ENCODE peak calls at places on chromosomes 13 and 19, in ten cellular contexts. A is lung; G is body of pancreas; F is GM23248; L is substantia nigra; N is CD8-positive, alpha-beta memory T cell; D is caudate nucleus; R is CD4-positive, CD25-positive, alpha-beta regulatory T cell; B is tibial nerve; U is CD4-positive, alpha-beta memory T cell. I is an unnamed sample.
A peak's percentile ranks its signal among the peaks of the same experiment; 100 is the strongest.

GRCh38 chr19:10290439-10290875 is 705 bp downstream of the ICAM5 start:
- DNase-seq in B (no peak), U (no peak), L (no peak), R (no peak), A (no peak), D (no peak), N (no peak), G (no peak), F (peak; percentile 73), I (no peak)

GRCh38 chr13:99698010-99698815 is 196.9 kb downstream of the TM9SF2 start:
- DNase-seq in L (no peak), R (no peak), U (no peak), B (no peak), F (no peak), D (no peak), N (no peak), G (no peak), A (no peak), I (no peak)

GRCh38 chr13:21176982-21177284 is 475 bp downstream of the MRPL57 start:
- DNase-seq in L (no peak), B (no peak), N (no peak), R (no peak), U (no peak), D (no peak), G (no peak), F (no peak), A (no peak), I (no peak)

GRCh38 chr19:48822514-48822913 is 11.7 kb upstream of the BCAT2 start:
- DNase-seq in B (no peak), A (no peak), F (no peak), D (no peak), G (no peak), U (no peak), L (no peak), R (no peak), N (no peak), I (no peak)

GRCh38 chr13:64248371-64249065 is 2832.9 kb upstream of the PCDH20 start:
- DNase-seq in A (no peak), D (no peak), L (no peak), G (no peak), R (no peak), B (no peak), N (no peak), F (no peak), U (no peak), I (no peak)

GRCh38 chr19:56132316-56132822 is 8.7 kb upstream of the ZNF444 start:
- DNase-seq in F (no peak), D (no peak), B (no peak), L (no peak), U (no peak), N (no peak), G (no peak), R (no peak), A (peak; percentile 78), I (no peak)

GRCh38 chr19:33171916-33172359 is 22.2 kb upstream of the LRP3 start:
- DNase-seq in B (no peak), D (no peak), U (no peak), R (no peak), L (no peak), F (peak; percentile 70), G (no peak), A (no peak), N (no peak), I (no peak)

GRCh38 chr19:4258181-4258580 is 11.3 kb downstream of the YJU2 start:
- DNase-seq in U (no peak), F (no peak), R (no peak), L (no peak), G (no peak), N (no peak), D (no peak), A (no peak), B (no peak), I (no peak)

GRCh38 chr13:100817897-100818296 is 143.3 kb upstream of the TMTC4 start:
- DNase-seq in F (no peak), R (no peak), D (no peak), A (no peak), N (no peak), B (no peak), G (no peak), L (no peak), U (no peak), I (no peak)

GRCh38 chr13:100811906-100812305 is 137.3 kb upstream of the TMTC4 start:
- DNase-seq in G (no peak), L (no peak), R (no peak), U (no peak), N (no peak), F (no peak), D (no peak), B (no peak), A (no peak), I (no peak)

GRCh38 chr13:100811431-100811830 is 136.8 kb upstream of the TMTC4 start:
- DNase-seq in L (peak; percentile 5), R (no peak), F (no peak), A (no peak), B (no peak), U (no peak), G (no peak), N (no peak), D (no peak), I (no peak)

GRCh38 chr13:100818706-100819105 is 144.1 kb upstream of the TMTC4 start:
- DNase-seq in A (no peak), R (no peak), G (peak; percentile 13), U (no peak), D (no peak), N (no peak), L (peak; percentile 22), F (no peak), B (no peak), I (no peak)

GRCh38 chr13:100815476-100816046 is 141.0 kb upstream of the TMTC4 start:
- DNase-seq in F (no peak), B (no peak), G (no peak), N (no peak), R (no peak), A (no peak), D (no peak), U (no peak), L (no peak), I (no peak)
- H3K27ac ChIP-seq in F (no peak overlapping the region), B (no peak overlapping the region), G (no peak overlapping the region), N (no peak overlapping the region), R (no peak overlapping the region), A (no peak overlapping the region), D (no peak overlapping the region), U (no peak overlapping the region), L (no peak overlapping the region), I (no peak overlapping the region)

DNA sequence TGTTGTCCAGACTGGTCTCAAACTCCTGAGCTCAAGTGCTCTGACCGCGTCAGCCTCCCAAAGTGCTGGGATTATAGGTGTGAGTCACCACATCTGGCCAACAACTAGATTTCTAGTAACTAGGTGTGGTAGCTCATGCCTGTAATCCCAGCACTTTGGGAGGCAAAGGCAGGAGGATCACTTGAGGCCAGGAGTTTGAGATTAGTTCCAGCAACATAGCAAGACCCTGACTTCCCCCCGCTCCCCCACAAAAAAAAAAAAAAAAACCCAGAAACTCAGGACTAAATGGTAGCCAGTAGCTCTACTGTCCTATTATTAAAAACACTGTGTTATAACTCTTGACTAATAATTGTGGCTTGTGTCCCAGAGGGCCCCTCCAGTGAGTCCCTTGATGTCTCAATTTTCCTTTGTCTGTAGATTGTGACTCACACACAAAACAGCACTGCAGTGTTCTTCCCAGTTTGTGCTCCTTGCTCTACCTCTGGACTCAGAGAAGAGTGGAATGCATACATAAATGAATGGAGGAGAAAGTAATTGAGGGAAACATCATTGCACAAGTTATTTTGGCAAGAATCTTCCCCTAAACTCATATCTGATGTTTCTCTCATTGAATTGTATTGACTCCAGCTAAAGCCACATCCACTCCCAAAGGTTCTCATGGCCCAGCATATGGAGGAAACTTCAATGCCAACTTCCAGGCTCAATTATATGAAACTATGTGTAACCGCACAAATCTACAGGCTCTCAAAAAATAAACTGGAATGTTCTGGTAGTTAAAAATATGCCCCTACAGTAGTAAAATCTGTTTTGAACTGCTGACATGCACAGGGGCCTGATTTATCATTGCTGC is 8.8 kb downstream of the TPT1 start:
- DNase-seq in U (no peak), L (no peak), N (no peak), G (peak; percentile 40), A (no peak), D (no peak), R (no peak), F (peak; percentile 98), B (no peak), I (peak; percentile 55)
- H3K27ac ChIP-seq in U (no peak overlapping the region), L (no peak overlapping the region), N (no peak overlapping the region), G (no peak overlapping the region), A (peak overlapping the region; percentile 59), D (peak overlapping the region; percentile 63), R (peak overlapping the region; percentile 43), F (peak overlapping the region; percentile 73), B (no peak overlapping the region), I (peak overlapping the region; percentile 59)

GRCh38 chr19:13016628-13017305 is 21.5 kb downstream of the NFIX start:
- DNase-seq in L (no peak), F (peak; percentile 66), B (no peak), R (no peak), A (no peak), D (no peak), U (no peak), N (no peak), G (no peak), I (no peak)

GRCh38 chr19:13020002-13020414 is 24.7 kb downstream of the NFIX start:
- DNase-seq in B (no peak), U (no peak), L (no peak), R (no peak), A (no peak), G (no peak), N (no peak), D (no peak), F (peak; percentile 73), I (no peak)

GRCh38 chr19:13017306-13018036 is 22.2 kb downstream of the NFIX start:
- DNase-seq in A (no peak), N (no peak), U (no peak), D (no peak), B (no peak), R (no peak), F (peak; percentile 58), G (no peak), L (no peak), I (no peak)

GRCh38 chr19:13018037-13018914 is 23.0 kb downstream of the NFIX start:
- DNase-seq in F (peak; percentile 77), N (no peak), G (no peak), L (peak; percentile 65), B (no peak), A (no peak), U (no peak), R (no peak), D (no peak), I (no peak)

DNA sequence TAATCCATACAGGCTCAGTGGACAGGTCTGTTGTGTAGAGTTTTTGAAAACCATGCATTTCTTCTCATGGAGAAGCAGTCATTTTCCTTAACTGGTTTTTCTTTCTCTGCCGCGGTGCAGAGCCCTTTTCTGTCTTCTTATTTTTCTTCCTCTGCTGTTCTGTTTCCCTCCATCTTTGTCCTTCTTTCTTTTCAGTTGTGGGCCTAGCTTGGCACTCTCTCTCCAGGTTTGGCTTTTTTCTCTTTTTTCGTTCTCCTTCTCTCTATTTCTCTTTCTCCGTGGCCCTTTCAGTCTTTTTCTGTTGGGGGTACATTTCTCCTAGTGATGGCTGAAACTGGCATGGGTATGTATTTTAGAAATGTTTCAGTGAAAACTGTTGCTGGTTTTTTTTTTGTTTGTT is 24.1 kb downstream of the NFIX start:
- DNase-seq in N (no peak), D (no peak), A (no peak), B (no peak), L (no peak), G (no peak), R (no peak), U (no peak), F (no peak), I (no peak)
- H3K27ac ChIP-seq in N (no peak overlapping the region), D (peak overlapping the region; percentile 86), A (peak overlapping the region; percentile 58), B (no peak overlapping the region), L (peak overlapping the region; percentile 81), G (no peak overlapping the region), R (no peak overlapping the region), U (no peak overlapping the region), F (peak overlapping the region; percentile 99), I (no peak overlapping the region)

DNA sequence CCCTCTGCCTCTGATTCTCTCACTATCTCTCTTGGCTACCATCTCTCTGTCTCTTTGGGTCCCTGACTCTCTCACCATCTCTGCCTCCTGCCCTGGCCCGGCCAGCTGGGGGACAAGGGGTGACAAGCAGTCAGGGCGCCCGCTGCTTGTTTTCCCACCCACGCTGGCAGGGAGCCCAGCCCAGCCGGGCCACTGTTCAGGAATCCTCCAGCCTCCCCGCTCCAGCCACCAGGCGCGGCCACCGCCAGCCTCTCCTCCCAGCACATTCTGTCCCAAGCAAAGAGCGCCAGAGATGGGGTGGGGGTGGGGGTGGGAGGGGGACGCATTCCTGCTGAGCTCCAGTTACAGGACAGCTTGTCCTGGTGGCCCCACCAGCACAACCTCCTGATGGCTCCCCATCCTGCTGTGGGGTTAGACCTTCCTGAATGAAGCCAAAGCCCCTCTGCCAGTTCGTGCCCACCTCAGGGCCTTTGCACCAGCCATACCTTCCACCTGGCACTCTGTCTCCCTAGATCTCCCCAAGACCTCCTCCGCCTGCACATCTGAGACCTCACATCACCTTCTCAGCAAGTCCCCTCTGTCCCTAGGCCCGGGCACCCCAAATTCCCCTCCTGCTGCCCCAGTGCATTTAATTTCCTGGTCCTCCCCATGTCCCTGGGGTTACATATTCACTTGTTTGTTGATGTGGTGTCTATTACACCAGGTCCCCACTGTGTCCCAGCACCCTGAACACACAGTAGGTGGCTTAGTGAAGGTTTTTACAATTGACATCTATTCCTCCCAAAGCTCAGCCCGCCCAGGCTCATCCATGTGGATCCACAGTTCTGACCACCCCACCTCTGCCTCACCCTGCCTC is 12.5 kb downstream of the ARRDC2 start:
- DNase-seq in N (no peak), U (no peak), D (peak; percentile 84), G (peak; percentile 89), A (peak; percentile 66), L (peak; percentile 94), R (no peak), B (peak; percentile 83), F (peak; percentile 80), I (no peak)
- H3K27ac ChIP-seq in N (no peak overlapping the region), U (peak overlapping the region; percentile 66), D (peak overlapping the region; percentile 99), G (peak overlapping the region; percentile 49), A (peak overlapping the region; percentile 76), L (peak overlapping the region; percentile 99), R (peak overlapping the region; percentile 65), B (peak overlapping the region; percentile 90), F (no peak overlapping the region), I (no peak overlapping the region)

I was measured in HL-60.